ENCODE peak calls at places on chromosomes 11 and 22, in nine cellular contexts. A is HCT116, D is spleen, H is stomach, P is H1, S is suprapubic skin, R is SK-N-SH, N is GM23338, M is esophagus muscularis mucosa. I is an unnamed sample.

GRCh38 chr11:72378704-72379383 is 55.5 kb downstream of the CLPB start:
- DNase-seq in A (no peak), D (no peak), H (peak; percentile 28), P (no peak), S (no peak), R (no peak), N (no peak), M (peak; percentile 91), I (no peak)

GRCh38 chr11:17475666-17476316 is 854 bp downstream of the ABCC8 start:
- DNase-seq in A (no peak), D (no peak), H (no peak), P (no peak), S (no peak), R (peak; percentile 66), N (peak; percentile 57), M (no peak), I (no peak)

GRCh38 chr11:126843096-126843495 is 157.5 kb downstream of the KIRREL3 start:
- DNase-seq in A (no peak), D (no peak), H (no peak), P (no peak), S (no peak), R (no peak), N (no peak), M (no peak), I (no peak)

GRCh38 chr11:27524155-27524554 is 17.6 kb upstream of the LIN7C start:
- DNase-seq in A (peak; percentile 35), D (no peak), H (no peak), P (no peak), S (no peak), R (peak; percentile 6), N (peak; percentile 83), M (no peak), I (no peak)

GRCh38 chr11:102347526-102348331 is 715 bp downstream of the BIRC2 start:
- DNase-seq in A (no peak), D (no peak), H (no peak), P (no peak), S (no peak), R (peak; percentile 27), N (no peak), M (no peak), I (no peak)

GRCh38 chr11:1157645-1158591 is at the start of gene MUC5AC:
- DNase-seq in A (no peak), D (peak; percentile 72), H (peak; percentile 77), P (no peak), S (peak; percentile 54), R (peak; percentile 30), N (no peak), M (no peak), I (no peak)

GRCh38 chr22:48784701-48785503 is 1042.8 kb downstream of the BRD1 start:
- DNase-seq in A (no peak), D (no peak), H (no peak), P (no peak), S (no peak), R (no peak), N (no peak), M (peak; percentile 79), I (no peak)

GRCh38 chr22:45240137-45240809 is 421 bp downstream of the KIAA0930 start:
- DNase-seq in A (no peak), D (peak; percentile 92), H (no peak), P (no peak), S (no peak), R (peak; percentile 78), N (peak; percentile 53), M (no peak), I (no peak)

GRCh38 chr11:130407978-130408377 is 20.4 kb downstream of the ADAMTS8 start:
- DNase-seq in A (peak; percentile 21), D (no peak), H (no peak), P (no peak), S (no peak), R (no peak), N (no peak), M (no peak), I (no peak)

GRCh38 chr11:121466063-121466794 is 13.5 kb upstream of the SORL1-AS1 start:
- DNase-seq in A (peak; percentile 93), D (no peak), H (peak; percentile 92), P (peak; percentile 78), S (peak; percentile 92), R (peak; percentile 79), N (peak; percentile 90), M (peak; percentile 96), I (no peak)

GRCh38 chr11:115939726-115940421 is 435.7 kb upstream of the CADM1 start:
- DNase-seq in A (no peak), D (no peak), H (no peak), P (no peak), S (no peak), R (no peak), N (no peak), M (no peak), I (no peak)

GRCh38 chr11:26963764-26964163 is 30.1 kb upstream of the FIBIN start:
- DNase-seq in A (no peak), D (no peak), H (no peak), P (no peak), S (no peak), R (no peak), N (no peak), M (no peak), I (no peak)

GRCh38 chr11:122598971-122599370 is 56.6 kb upstream of the UBASH3B start:
- DNase-seq in A (no peak), D (no peak), H (no peak), P (no peak), S (no peak), R (no peak), N (no peak), M (no peak), I (no peak)

GRCh38 chr11:1968454-1968995 is 21.4 kb downstream of the MRPL23 start:
- DNase-seq in A (no peak), D (peak; percentile 23), H (no peak), P (no peak), S (peak; percentile 52), R (no peak), N (no peak), M (no peak), I (no peak)

GRCh38 chr11:95520765-95521542 is 268.6 kb downstream of the FAM76B start:
- DNase-seq in A (no peak), D (no peak), H (no peak), P (no peak), S (no peak), R (no peak), N (no peak), M (no peak), I (no peak)

GRCh38 chr11:32792948-32793475 is 1.4 kb downstream of the CCDC73 start:
- DNase-seq in A (peak; percentile 35), D (no peak), H (peak; percentile 69), P (peak; percentile 9), S (no peak), R (peak; percentile 39), N (peak; percentile 71), M (no peak), I (peak; percentile 11)

GRCh38 chr22:50600541-50600940 is at the start of gene MAPK8IP2:
- DNase-seq in A (no peak), D (peak; percentile 70), H (no peak), P (no peak), S (no peak), R (peak; percentile 93), N (no peak), M (no peak), I (no peak)
- TF ChIP-seq POLR2AphosphoS5 in A (no peak), D (no peak), H (no peak), P (no peak), S (no peak), R (no peak), N (no peak), M (no peak), I (no peak)

DNA sequence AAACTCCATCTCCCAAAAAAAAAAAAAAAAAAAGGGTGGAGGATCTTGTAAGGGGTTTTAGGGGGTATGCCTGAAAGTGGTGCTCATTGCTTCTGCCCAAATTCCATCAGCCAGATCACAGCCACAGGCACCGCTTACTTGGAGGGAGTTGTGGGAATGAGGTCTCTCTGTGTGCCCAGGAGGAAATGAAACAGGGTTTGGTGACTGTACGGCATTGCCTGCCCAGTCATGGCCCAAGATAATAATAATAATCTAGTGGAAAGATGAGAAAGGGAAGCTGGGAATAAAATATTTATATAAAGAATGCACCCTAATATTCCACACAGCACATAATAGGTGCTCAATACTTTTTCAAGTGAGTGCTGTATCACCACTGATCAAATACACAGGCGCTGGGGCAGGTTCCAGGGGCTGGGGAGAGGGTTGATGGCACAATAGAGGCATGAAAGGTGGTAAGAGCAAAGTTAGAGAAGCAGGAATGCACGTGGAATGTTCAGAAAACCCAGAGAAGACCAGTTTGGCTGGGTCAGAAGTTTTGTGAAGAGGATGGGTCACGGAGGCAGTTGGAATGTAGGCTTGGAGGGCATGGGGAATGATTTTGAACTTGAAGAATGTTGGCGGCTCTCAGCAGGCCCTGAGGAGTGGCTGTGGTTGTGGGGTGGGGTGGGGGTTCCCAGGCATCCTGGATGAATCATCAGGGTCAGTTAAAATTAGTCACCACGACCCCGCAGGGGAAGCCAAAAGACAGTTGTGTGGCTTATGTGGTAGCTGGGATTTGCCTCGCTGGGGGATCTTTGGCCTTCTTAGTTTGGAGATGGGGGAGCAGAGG is 12.5 kb upstream of the MB start:
- DNase-seq in A (peak; percentile 87), D (no peak), H (peak; percentile 50), P (peak; percentile 60), S (peak; percentile 86), R (no peak), N (peak; percentile 64), M (peak; percentile 94), I (no peak)
- TF ChIP-seq POLR2AphosphoS5 in A (peak; percentile 55), D (no peak), H (peak; percentile 44), P (no peak), S (no peak), R (peak; percentile 62), N (no peak), M (peak; percentile 74), I (no peak)

DNA sequence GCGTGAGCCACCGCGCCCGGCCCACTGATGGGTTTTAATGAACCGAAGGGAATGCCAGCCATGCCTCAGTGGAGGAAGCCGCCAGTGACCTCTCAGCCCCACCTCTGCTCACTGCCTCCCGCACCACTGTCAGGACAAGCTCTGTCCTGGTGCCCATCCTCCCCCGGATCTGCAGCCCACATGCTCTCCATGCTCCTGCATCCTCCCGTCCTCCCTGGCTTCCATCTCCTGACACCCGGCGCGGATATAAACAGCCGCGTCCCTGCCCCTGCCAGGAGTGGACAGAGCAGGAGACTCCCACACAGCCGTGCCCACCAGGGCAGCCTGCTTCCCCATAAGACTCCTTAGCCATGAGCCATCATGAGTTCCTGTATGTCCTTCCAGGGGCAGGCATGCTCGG is 26.9 kb downstream of the MACROD1 start:
- DNase-seq in A (no peak), D (no peak), H (no peak), P (no peak), S (no peak), R (peak; percentile 65), N (no peak), M (no peak), I (no peak)
- TF ChIP-seq POLR2AphosphoS5 in A (no peak), D (no peak), H (no peak), P (no peak), S (no peak), R (no peak), N (no peak), M (no peak), I (no peak)

DNA sequence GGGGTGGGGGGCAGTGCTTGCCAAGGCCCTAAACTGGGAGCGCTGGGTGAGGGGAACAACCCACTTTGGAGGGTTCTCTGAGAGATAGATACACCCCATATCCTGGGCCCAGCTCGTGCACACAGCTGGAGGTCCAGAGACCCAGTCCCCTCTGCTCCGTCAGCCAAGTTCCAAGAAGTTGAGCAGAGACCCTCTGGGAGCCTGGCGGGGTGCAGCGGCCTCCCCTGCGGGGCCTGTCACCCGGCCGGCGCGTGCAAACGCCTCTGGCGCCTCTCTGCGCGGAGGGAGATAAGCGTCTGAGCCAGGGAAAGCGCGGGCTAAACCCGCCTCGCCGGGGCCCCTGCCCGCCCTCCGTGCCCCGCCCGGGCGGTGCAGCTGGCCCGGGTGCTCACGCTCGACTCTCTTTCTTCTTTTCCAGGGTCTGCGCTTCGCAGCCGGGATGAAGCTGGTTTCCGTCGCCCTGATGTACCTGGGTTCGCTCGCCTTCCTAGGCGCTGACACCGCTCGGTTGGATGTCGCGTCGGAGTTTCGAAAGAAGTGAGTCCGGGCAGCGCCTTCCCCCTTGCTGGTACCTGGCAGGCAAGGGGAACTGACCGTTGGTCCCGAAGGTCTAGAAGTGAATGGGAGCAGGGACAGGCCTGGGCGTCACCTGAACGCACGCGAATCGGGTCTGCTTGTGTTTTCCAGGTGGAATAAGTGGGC is 540 bp downstream of the ADM start:
- DNase-seq in A (no peak), D (peak; percentile 90), H (peak; percentile 49), P (no peak), S (no peak), R (peak; percentile 76), N (peak; percentile 51), M (no peak), I (no peak)
- TF ChIP-seq POLR2AphosphoS5 in A (no peak), D (peak; percentile 75), H (no peak), P (no peak), S (no peak), R (no peak), N (peak; percentile 29), M (no peak), I (no peak)